ENCODE peak calls at places on chromosomes 11 and 22, in four cellular contexts. K is glutamatergic neuron; E is activated T-cell treated with anti-CD3 and anti-CD28 coated beads, Interleukin-2, amount 50 U/mL, for 4 hours; S is RWPE1. Z is an unnamed sample.

GRCh38 chr11:22466809-22467208 is 128.6 kb downstream of the SLC17A6 start:
- DNase-seq in E (no peak), K (peak; percentile 18), S (peak; percentile 95), Z (peak; percentile 33)

GRCh38 chr22:48756146-48757111 is 1071.2 kb downstream of the BRD1 start:
- DNase-seq in S (no peak), K (peak; percentile 3), E (no peak), Z (no peak)

GRCh38 chr11:113874096-113874919 is 1.1 kb downstream of the USP28 start:
- DNase-seq in K (no peak), S (peak; percentile 25), E (no peak), Z (no peak)

GRCh38 chr11:8870461-8871282 is 40.3 kb upstream of the AKIP1 start:
- DNase-seq in S (peak; percentile 45), K (peak; percentile 69), E (no peak), Z (no peak)

GRCh38 chr11:35404397-35404775 is 15.0 kb downstream of the SLC1A2 start:
- DNase-seq in E (no peak), K (peak; percentile 67), S (no peak), Z (peak; percentile 80)

GRCh38 chr22:39598017-39598965 is 27.7 kb downstream of the CACNA1I start:
- DNase-seq in K (peak; percentile 85), E (peak; percentile 72), S (peak; percentile 88), Z (no peak)

GRCh38 chr22:27802389-27803079 is 978 bp upstream of the MN1 start:
- DNase-seq in K (no peak), S (no peak), E (no peak), Z (no peak)

GRCh38 chr11:78350101-78350645 is 67.4 kb downstream of the GAB2 start:
- DNase-seq in K (no peak), S (no peak), E (no peak), Z (no peak)

GRCh38 chr11:84117394-84117793 is 831.2 kb upstream of the CCDC90B start:
- DNase-seq in K (no peak), E (no peak), S (peak; percentile 3), Z (no peak)

GRCh38 chr22:38882480-38882879 is 10.5 kb upstream of the CBX6 start:
- DNase-seq in K (no peak), S (no peak), E (no peak), Z (no peak)

GRCh38 chr22:48574776-48575566 is 1252.7 kb downstream of the BRD1 start:
- DNase-seq in E (no peak), S (no peak), K (peak; percentile 76), Z (peak; percentile 28)

GRCh38 chr11:74138572-74138971 is 32.2 kb downstream of the C2CD3 start:
- DNase-seq in S (peak; percentile 85), E (no peak), K (no peak), Z (peak; percentile 58)

GRCh38 chr22:32684148-32684821 is 117.2 kb upstream of the TIMP3 start:
- DNase-seq in E (no peak), K (no peak), S (no peak), Z (no peak)

GRCh38 chr22:28808716-28809355 is 8.5 kb upstream of the XBP1 start:
- DNase-seq in E (no peak), S (no peak), K (no peak), Z (no peak)

GRCh38 chr11:291281-292210 is 2.6 kb downstream of the PGGHG start:
- DNase-seq in K (peak; percentile 18), E (peak; percentile 4), S (no peak), Z (no peak)

GRCh38 chr22:47625531-47626427 is 863.3 kb downstream of the TBC1D22A start:
- DNase-seq in E (no peak), S (no peak), K (no peak), Z (no peak)

GRCh38 chr22:17237031-17237668 is 17.9 kb upstream of the ADA2 start:
- DNase-seq in K (no peak), E (no peak), S (no peak), Z (no peak)

GRCh38 chr22:49724030-49724892 is 103.4 kb downstream of the BRD1 start:
- DNase-seq in S (no peak), E (no peak), K (no peak), Z (no peak)

GRCh38 chr22:44096736-44097135 is 72.6 kb downstream of the PARVB start:
- DNase-seq in S (no peak), E (no peak), K (no peak), Z (no peak)

GRCh38 chr11:110470716-110471115 is 41.0 kb downstream of the FDX1 start:
- DNase-seq in S (no peak), E (no peak), K (no peak), Z (no peak)

GRCh38 chr11:78202733-78203167 is 14.0 kb downstream of the USP35 start:
- DNase-seq in E (peak; percentile 49), S (no peak), K (no peak), Z (peak; percentile 64)

GRCh38 chr11:73162196-73162740 is 20.1 kb upstream of the FCHSD2 start:
- DNase-seq in S (no peak), E (no peak), K (no peak), Z (no peak)

GRCh38 chr11:68020575-68020974 is 9.9 kb upstream of the NDUFS8 start:
- DNase-seq in E (no peak), S (no peak), K (peak; percentile 54), Z (no peak)

GRCh38 chr22:50030315-50031188 is 18.0 kb upstream of the IL17REL start:
- DNase-seq in S (peak; percentile 69), K (peak; percentile 82), E (peak; percentile 86), Z (peak; percentile 82)

GRCh38 chr11:102401905-102402304 is 50.7 kb downstream of the TMEM123 start:
- DNase-seq in E (no peak), S (no peak), K (no peak), Z (no peak)

GRCh38 chr11:36374726-36375125 is 78.6 kb downstream of the PRR5L start:
- DNase-seq in S (no peak), E (no peak), K (no peak), Z (no peak)

GRCh38 chr22:32660292-32660691 is 141.2 kb upstream of the TIMP3 start:
- DNase-seq in E (peak; percentile 36), K (peak; percentile 68), S (peak; percentile 65), Z (peak; percentile 92)

GRCh38 chr11:126459691-126460404 is 104.4 kb downstream of the ST3GAL4 start:
- DNase-seq in S (no peak), E (no peak), K (no peak), Z (no peak)

GRCh38 chr11:61041755-61042518 is 60.4 kb upstream of the CD5 start:
- DNase-seq in E (peak; percentile 77), S (peak; percentile 21), K (peak; percentile 74), Z (no peak)

GRCh38 chr11:88555018-88555828 is 217.7 kb upstream of the CTSC start:
- DNase-seq in E (no peak), S (peak; percentile 85), K (no peak), Z (peak; percentile 59)

GRCh38 chr11:35012467-35013191 is 96.2 kb downstream of the PDHX start:
- DNase-seq in K (no peak), S (no peak), E (no peak), Z (no peak)

GRCh38 chr11:131498631-131499053 is 128.2 kb downstream of the NTM start:
- DNase-seq in S (no peak), K (no peak), E (no peak), Z (no peak)

GRCh38 chr22:41127447-41127846 is 35.1 kb downstream of the EP300 start:
- DNase-seq in S (no peak), K (no peak), E (no peak), Z (no peak)

GRCh38 chr11:66293777-66294625 is 2.3 kb downstream of the TMEM151A start:
- DNase-seq in K (no peak), S (no peak), E (no peak), Z (no peak)